ENCODE peak calls at places on chromosomes 1 and 21, in nine cellular contexts. One of them, this sample, is unnamed.

GRCh38 chr1:162144853-162145252 is 75.4 kb downstream of the NOS1AP start:
- DNase-seq in hepatocyte: no peak
- DNase-seq in heart right ventricle: no peak
- DNase-seq in breast epithelium: no peak
- DNase-seq in CD4-positive, alpha-beta memory T cell: no peak
- DNase-seq in aorta: no peak
- DNase-seq in fibroblast of lung: no peak
- DNase-seq in SJSA1: no peak
- DNase-seq in tibial artery: no peak
- DNase-seq in this sample: no peak

GRCh38 chr1:13687361-13687760 is 12.6 kb upstream of the PRDM2 start:
- DNase-seq in tibial artery: no peak
- DNase-seq in aorta: no peak
- DNase-seq in heart right ventricle: no peak
- DNase-seq in hepatocyte: no peak
- DNase-seq in SJSA1: no peak
- DNase-seq in breast epithelium: no peak
- DNase-seq in fibroblast of lung: no peak
- DNase-seq in CD4-positive, alpha-beta memory T cell: no peak
- DNase-seq in this sample: no peak

GRCh38 chr1:231091853-231092301 is 51.8 kb upstream of the FAM89A start:
- DNase-seq in CD4-positive, alpha-beta memory T cell: peak; percentile 21
- DNase-seq in SJSA1: peak; percentile 51
- DNase-seq in heart right ventricle: no peak
- DNase-seq in fibroblast of lung: no peak
- DNase-seq in hepatocyte: peak; percentile 71
- DNase-seq in tibial artery: no peak
- DNase-seq in aorta: no peak
- DNase-seq in breast epithelium: no peak
- DNase-seq in this sample: no peak

GRCh38 chr1:64864018-64864945 is 102.1 kb downstream of the JAK1 start:
- DNase-seq in tibial artery: peak; percentile 68
- DNase-seq in hepatocyte: no peak
- DNase-seq in SJSA1: peak; percentile 15
- DNase-seq in breast epithelium: peak; percentile 43
- DNase-seq in CD4-positive, alpha-beta memory T cell: peak; percentile 77
- DNase-seq in fibroblast of lung: no peak
- DNase-seq in aorta: peak; percentile 81
- DNase-seq in heart right ventricle: peak; percentile 67
- DNase-seq in this sample: no peak

GRCh38 chr1:186302378-186302920 is 72.6 kb downstream of the TPR start:
- DNase-seq in fibroblast of lung: no peak
- DNase-seq in hepatocyte: no peak
- DNase-seq in CD4-positive, alpha-beta memory T cell: no peak
- DNase-seq in aorta: no peak
- DNase-seq in breast epithelium: no peak
- DNase-seq in heart right ventricle: no peak
- DNase-seq in tibial artery: no peak
- DNase-seq in SJSA1: no peak
- DNase-seq in this sample: no peak

GRCh38 chr21:41615613-41616012 is 107.7 kb upstream of the TMPRSS2 start:
- DNase-seq in SJSA1: no peak
- DNase-seq in tibial artery: no peak
- DNase-seq in heart right ventricle: no peak
- DNase-seq in hepatocyte: no peak
- DNase-seq in CD4-positive, alpha-beta memory T cell: no peak
- DNase-seq in aorta: no peak
- DNase-seq in breast epithelium: peak; percentile 66
- DNase-seq in fibroblast of lung: peak; percentile 99
- DNase-seq in this sample: peak; percentile 99

GRCh38 chr1:38505950-38506349 is 353.6 kb downstream of the RRAGC start:
- DNase-seq in fibroblast of lung: no peak
- DNase-seq in hepatocyte: no peak
- DNase-seq in heart right ventricle: no peak
- DNase-seq in tibial artery: no peak
- DNase-seq in aorta: no peak
- DNase-seq in breast epithelium: no peak
- DNase-seq in SJSA1: no peak
- DNase-seq in CD4-positive, alpha-beta memory T cell: no peak
- DNase-seq in this sample: no peak

GRCh38 chr21:38424333-38424732 is 73.9 kb downstream of the ERG start:
- DNase-seq in hepatocyte: no peak
- DNase-seq in aorta: no peak
- DNase-seq in fibroblast of lung: no peak
- DNase-seq in breast epithelium: no peak
- DNase-seq in tibial artery: no peak
- DNase-seq in heart right ventricle: no peak
- DNase-seq in CD4-positive, alpha-beta memory T cell: no peak
- DNase-seq in SJSA1: no peak
- DNase-seq in this sample: no peak

GRCh38 chr1:50697440-50698421 is 262.3 kb downstream of the FAF1 start:
- DNase-seq in aorta: no peak
- DNase-seq in CD4-positive, alpha-beta memory T cell: no peak
- DNase-seq in SJSA1: no peak
- DNase-seq in heart right ventricle: no peak
- DNase-seq in tibial artery: no peak
- DNase-seq in hepatocyte: no peak
- DNase-seq in fibroblast of lung: peak; percentile 81
- DNase-seq in breast epithelium: no peak
- DNase-seq in this sample: peak; percentile 81

GRCh38 chr1:177278626-177279390 is 108.0 kb downstream of the BRINP2 start:
- DNase-seq in CD4-positive, alpha-beta memory T cell: no peak
- DNase-seq in aorta: no peak
- DNase-seq in SJSA1: no peak
- DNase-seq in breast epithelium: no peak
- DNase-seq in tibial artery: no peak
- DNase-seq in heart right ventricle: no peak
- DNase-seq in hepatocyte: peak; percentile 48
- DNase-seq in fibroblast of lung: peak; percentile 70
- DNase-seq in this sample: peak; percentile 65

GRCh38 chr1:2937805-2938204 is 83.5 kb upstream of the ACTRT2 start:
- DNase-seq in breast epithelium: no peak
- DNase-seq in SJSA1: no peak
- DNase-seq in CD4-positive, alpha-beta memory T cell: no peak
- DNase-seq in aorta: peak; percentile 17
- DNase-seq in hepatocyte: no peak
- DNase-seq in fibroblast of lung: no peak
- DNase-seq in heart right ventricle: no peak
- DNase-seq in tibial artery: no peak
- DNase-seq in this sample: no peak

DNA sequence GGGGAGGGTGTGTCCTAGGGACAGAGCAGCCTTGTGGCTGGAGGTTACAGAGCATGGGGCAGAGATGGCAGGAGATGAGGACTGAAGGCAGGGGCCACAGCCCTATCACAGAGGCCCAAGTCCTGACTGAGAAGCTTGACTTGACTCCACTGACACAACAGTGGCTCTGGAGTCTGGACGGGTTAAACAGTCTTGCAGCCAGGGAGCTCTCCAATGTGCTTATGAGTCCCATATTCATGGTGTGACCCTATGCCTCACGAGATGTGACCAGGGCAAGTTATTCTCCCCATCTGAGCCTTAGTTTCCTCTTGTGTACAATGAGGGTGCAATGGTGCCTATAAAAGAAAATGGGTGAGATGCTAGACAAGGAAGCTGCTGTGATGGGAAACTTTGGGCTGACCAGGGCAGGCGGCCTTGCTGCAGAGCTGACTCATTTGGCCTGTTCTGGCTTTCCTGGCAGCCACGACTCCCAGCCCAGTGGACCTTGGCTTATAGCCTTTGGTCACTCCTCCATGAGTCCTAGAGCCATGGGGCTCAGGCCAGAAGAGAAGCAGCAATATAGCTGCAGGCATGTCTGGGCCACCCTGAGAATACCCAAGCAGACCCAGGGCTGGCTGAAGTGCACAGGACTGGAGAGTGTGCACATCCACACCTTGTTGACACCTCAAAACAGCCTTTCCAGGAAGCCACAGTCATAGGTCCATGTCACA is 2.8 kb upstream of the TTC22 start:
- DNase-seq in tibial artery: peak; percentile 67
- DNase-seq in heart right ventricle: no peak
- DNase-seq in fibroblast of lung: no peak
- DNase-seq in hepatocyte: no peak
- DNase-seq in aorta: peak; percentile 87
- DNase-seq in CD4-positive, alpha-beta memory T cell: no peak
- DNase-seq in breast epithelium: no peak
- DNase-seq in SJSA1: no peak
- DNase-seq in this sample: no peak
- H3K4me1 ChIP-seq in tibial artery: peaks cover 8% of the 10 kb centered on the region
- H3K4me1 ChIP-seq in heart right ventricle: peaks cover 9% of the 10 kb centered on the region
- H3K4me1 ChIP-seq in fibroblast of lung: no peaks in the 10 kb centered on the region
- H3K4me1 ChIP-seq in hepatocyte: no peaks in the 10 kb centered on the region
- H3K4me1 ChIP-seq in aorta: no peaks in the 10 kb centered on the region
- H3K4me1 ChIP-seq in CD4-positive, alpha-beta memory T cell: peaks cover 37% of the 10 kb centered on the region
- H3K4me1 ChIP-seq in breast epithelium: no peaks in the 10 kb centered on the region
- H3K4me1 ChIP-seq in SJSA1: peaks cover 10% of the 10 kb centered on the region
- H3K4me1 ChIP-seq in this sample: peaks cover 7% of the 10 kb centered on the region

DNA sequence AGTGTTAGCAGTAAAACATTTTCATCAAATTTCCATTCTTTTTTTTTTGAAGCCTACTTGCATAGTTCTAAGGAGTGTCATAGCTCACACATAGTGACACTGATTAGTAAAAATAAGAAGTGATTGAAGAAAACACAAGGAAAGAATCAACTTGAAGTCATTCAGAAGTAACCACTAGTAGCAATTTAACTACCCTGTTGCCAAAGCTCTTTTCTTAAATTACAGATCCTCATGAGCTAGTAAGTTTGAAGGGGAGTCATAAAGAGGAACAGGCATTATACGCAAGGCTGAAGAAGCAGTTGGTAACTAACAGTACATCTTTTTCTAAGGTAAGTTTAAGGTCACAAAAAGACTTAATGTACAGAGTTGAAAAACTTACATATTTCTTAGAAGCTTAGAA is 332.2 kb downstream of the CHRM3 start:
- DNase-seq in fibroblast of lung: no peak
- DNase-seq in CD4-positive, alpha-beta memory T cell: no peak
- DNase-seq in hepatocyte: no peak
- DNase-seq in SJSA1: no peak
- DNase-seq in heart right ventricle: no peak
- DNase-seq in aorta: no peak
- DNase-seq in tibial artery: no peak
- DNase-seq in breast epithelium: no peak
- DNase-seq in this sample: no peak
- H3K9me3 ChIP-seq in fibroblast of lung: no peaks in the 10 kb centered on the region
- H3K9me3 ChIP-seq in CD4-positive, alpha-beta memory T cell: no peaks in the 10 kb centered on the region
- H3K9me3 ChIP-seq in hepatocyte: no peaks in the 10 kb centered on the region
- H3K9me3 ChIP-seq in SJSA1: no peaks in the 10 kb centered on the region
- H3K9me3 ChIP-seq in heart right ventricle: no peaks in the 10 kb centered on the region
- H3K9me3 ChIP-seq in aorta: no peaks in the 10 kb centered on the region
- H3K9me3 ChIP-seq in tibial artery: no peaks in the 10 kb centered on the region
- H3K9me3 ChIP-seq in breast epithelium: no peaks in the 10 kb centered on the region
- H3K9me3 ChIP-seq in this sample: no peaks in the 10 kb centered on the region

DNA sequence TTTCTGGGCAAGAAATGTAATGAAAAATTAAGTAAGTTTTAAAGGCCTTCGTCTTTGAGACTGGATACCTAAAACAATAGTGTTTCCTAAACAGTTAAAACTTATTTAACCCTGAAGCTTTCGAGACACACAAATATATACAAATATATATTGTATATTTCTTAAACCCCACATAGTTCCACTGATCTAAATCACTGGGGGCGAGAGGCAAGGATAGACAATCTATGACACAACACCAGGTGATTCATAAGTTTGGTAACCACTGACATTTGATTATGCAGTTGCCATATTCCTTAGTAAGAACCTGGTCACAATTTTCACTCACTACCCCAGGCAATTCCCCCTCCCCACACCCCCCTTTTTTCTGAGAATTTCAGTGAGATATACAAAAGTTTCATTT is 55.3 kb upstream of the BOLA1 start:
- DNase-seq in hepatocyte: peak; percentile 20
- DNase-seq in fibroblast of lung: peak; percentile 75
- DNase-seq in aorta: no peak
- DNase-seq in heart right ventricle: no peak
- DNase-seq in tibial artery: no peak
- DNase-seq in SJSA1: no peak
- DNase-seq in CD4-positive, alpha-beta memory T cell: no peak
- DNase-seq in breast epithelium: no peak
- DNase-seq in this sample: peak; percentile 66
- H3K27ac ChIP-seq in hepatocyte: peak overlapping the region; percentile 88
- H3K27ac ChIP-seq in fibroblast of lung: peak overlapping the region; percentile 71
- H3K27ac ChIP-seq in aorta: no peak overlapping the region
- H3K27ac ChIP-seq in heart right ventricle: no peak overlapping the region
- H3K27ac ChIP-seq in tibial artery: peak overlapping the region; percentile 82
- H3K27ac ChIP-seq in SJSA1: peak overlapping the region; percentile 52
- H3K27ac ChIP-seq in CD4-positive, alpha-beta memory T cell: peak overlapping the region; percentile 69
- H3K27ac ChIP-seq in breast epithelium: peak overlapping the region; percentile 75
- H3K27ac ChIP-seq in this sample: peak overlapping the region; percentile 63

GRCh38 chr1:203666621-203667020 is 40.0 kb downstream of the ATP2B4 start:
- DNase-seq in breast epithelium: no peak
- DNase-seq in fibroblast of lung: peak; percentile 44
- DNase-seq in SJSA1: no peak
- DNase-seq in tibial artery: no peak
- DNase-seq in CD4-positive, alpha-beta memory T cell: no peak
- DNase-seq in hepatocyte: no peak
- DNase-seq in aorta: no peak
- DNase-seq in heart right ventricle: peak; percentile 54
- DNase-seq in this sample: no peak

GRCh38 chr1:203669739-203670138 is 43.1 kb downstream of the ATP2B4 start:
- DNase-seq in heart right ventricle: no peak
- DNase-seq in CD4-positive, alpha-beta memory T cell: no peak
- DNase-seq in SJSA1: peak; percentile 56
- DNase-seq in tibial artery: no peak
- DNase-seq in breast epithelium: no peak
- DNase-seq in aorta: no peak
- DNase-seq in hepatocyte: no peak
- DNase-seq in fibroblast of lung: peak; percentile 79
- DNase-seq in this sample: peak; percentile 71

GRCh38 chr1:203665986-203666385 is 39.4 kb downstream of the ATP2B4 start:
- DNase-seq in fibroblast of lung: peak; percentile 46
- DNase-seq in SJSA1: no peak
- DNase-seq in aorta: no peak
- DNase-seq in tibial artery: no peak
- DNase-seq in breast epithelium: peak; percentile 42
- DNase-seq in hepatocyte: no peak
- DNase-seq in heart right ventricle: no peak
- DNase-seq in CD4-positive, alpha-beta memory T cell: no peak
- DNase-seq in this sample: no peak

GRCh38 chr1:203668401-203668800 is 41.8 kb downstream of the ATP2B4 start:
- DNase-seq in SJSA1: no peak
- DNase-seq in heart right ventricle: no peak
- DNase-seq in breast epithelium: no peak
- DNase-seq in fibroblast of lung: no peak
- DNase-seq in tibial artery: no peak
- DNase-seq in CD4-positive, alpha-beta memory T cell: no peak
- DNase-seq in aorta: no peak
- DNase-seq in hepatocyte: no peak
- DNase-seq in this sample: no peak

DNA sequence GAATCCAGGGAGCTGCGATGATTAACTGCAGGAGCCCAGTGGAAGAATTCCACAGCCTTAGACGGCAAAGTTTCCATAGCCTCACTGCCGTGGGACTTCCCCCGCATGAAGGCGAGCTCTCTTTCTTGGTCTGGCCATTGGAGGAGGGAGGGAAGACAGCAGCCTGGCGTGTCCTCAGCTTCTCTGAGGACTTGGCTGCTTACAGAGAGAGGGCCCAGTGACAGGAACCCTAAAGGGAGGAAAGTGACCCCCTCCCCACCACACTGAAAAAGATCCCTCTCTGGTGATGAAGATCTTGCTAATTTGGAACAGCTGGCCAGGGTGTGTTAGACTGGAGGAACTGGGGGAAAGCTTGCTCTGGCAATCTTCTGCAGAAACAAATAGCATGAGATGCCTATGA is 41.0 kb downstream of the ATP2B4 start:
- DNase-seq in tibial artery: no peak
- DNase-seq in hepatocyte: peak; percentile 15
- DNase-seq in CD4-positive, alpha-beta memory T cell: no peak
- DNase-seq in breast epithelium: no peak
- DNase-seq in fibroblast of lung: peak; percentile 35
- DNase-seq in SJSA1: no peak
- DNase-seq in aorta: peak; percentile 70
- DNase-seq in heart right ventricle: no peak
- DNase-seq in this sample: no peak
- H3K4me1 ChIP-seq in tibial artery: peaks cover 48% of the 10 kb centered on the region
- H3K4me1 ChIP-seq in hepatocyte: peaks cover 15% of the 10 kb centered on the region
- H3K4me1 ChIP-seq in CD4-positive, alpha-beta memory T cell: peaks cover 81% of the 10 kb centered on the region
- H3K4me1 ChIP-seq in breast epithelium: no peaks in the 10 kb centered on the region
- H3K4me1 ChIP-seq in fibroblast of lung: peaks cover 72% of the 10 kb centered on the region
- H3K4me1 ChIP-seq in SJSA1: peaks cover 61% of the 10 kb centered on the region
- H3K4me1 ChIP-seq in aorta: peaks cover 2% of the 10 kb centered on the region
- H3K4me1 ChIP-seq in heart right ventricle: peaks cover 93% of the 10 kb centered on the region
- H3K4me1 ChIP-seq in this sample: peaks cover 50% of the 10 kb centered on the region

This sample was measured in astrocyte.